ENCODE peak calls at places on chromosomes 2 and 18, in seven cellular contexts. One of them, this sample, is unnamed.

GRCh38 chr2:190167702-190168101 is 105.2 kb upstream of the MSTN start:
- DNase-seq in hepatocyte: no peak
- DNase-seq in A549: no peak
- DNase-seq in K562: no peak
- DNase-seq in PC-9: no peak
- DNase-seq in fibroblast of lung: no peak
- DNase-seq in astrocyte: no peak
- DNase-seq in this sample: no peak

GRCh38 chr2:61536086-61536722 is 2.0 kb downstream of the XPO1 start:
- DNase-seq in hepatocyte: peak; percentile 16
- DNase-seq in A549: no peak
- DNase-seq in K562: peak; percentile 95
- DNase-seq in PC-9: no peak
- DNase-seq in fibroblast of lung: peak; percentile 31
- DNase-seq in astrocyte: peak; percentile 15
- DNase-seq in this sample: no peak

GRCh38 chr18:11807233-11807632 is 44.0 kb upstream of the CHMP1B start:
- DNase-seq in hepatocyte: no peak
- DNase-seq in A549: no peak
- DNase-seq in K562: no peak
- DNase-seq in PC-9: peak; percentile 22
- DNase-seq in fibroblast of lung: no peak
- DNase-seq in astrocyte: peak; percentile 32
- DNase-seq in this sample: no peak

GRCh38 chr18:54004828-54005227 is 219.6 kb downstream of the MBD2 start:
- DNase-seq in hepatocyte: no peak
- DNase-seq in A549: no peak
- DNase-seq in K562: no peak
- DNase-seq in PC-9: no peak
- DNase-seq in fibroblast of lung: no peak
- DNase-seq in astrocyte: no peak
- DNase-seq in this sample: no peak

GRCh38 chr2:239042046-239042445 is 194.2 kb downstream of the TWIST2 start:
- DNase-seq in hepatocyte: no peak
- DNase-seq in A549: no peak
- DNase-seq in K562: no peak
- DNase-seq in PC-9: peak; percentile 16
- DNase-seq in fibroblast of lung: no peak
- DNase-seq in astrocyte: no peak
- DNase-seq in this sample: no peak

GRCh38 chr2:41879367-41879871 is 168.4 kb upstream of the PKDCC start:
- DNase-seq in hepatocyte: no peak
- DNase-seq in A549: no peak
- DNase-seq in K562: no peak
- DNase-seq in PC-9: no peak
- DNase-seq in fibroblast of lung: peak; percentile 39
- DNase-seq in astrocyte: peak; percentile 75
- DNase-seq in this sample: peak; percentile 33

GRCh38 chr18:78378983-78379382 is 600.6 kb upstream of the SALL3 start:
- DNase-seq in hepatocyte: no peak
- DNase-seq in A549: no peak
- DNase-seq in K562: no peak
- DNase-seq in PC-9: no peak
- DNase-seq in fibroblast of lung: no peak
- DNase-seq in astrocyte: no peak
- DNase-seq in this sample: no peak

GRCh38 chr2:103361712-103362111 is 599.9 kb downstream of the TMEM182 start:
- DNase-seq in hepatocyte: no peak
- DNase-seq in A549: no peak
- DNase-seq in K562: peak; percentile 45
- DNase-seq in PC-9: no peak
- DNase-seq in fibroblast of lung: no peak
- DNase-seq in astrocyte: no peak
- DNase-seq in this sample: no peak

GRCh38 chr2:229725716-229726346 is 11.5 kb upstream of the DNER start:
- DNase-seq in hepatocyte: peak; percentile 32
- DNase-seq in A549: peak; percentile 62
- DNase-seq in K562: no peak
- DNase-seq in PC-9: no peak
- DNase-seq in fibroblast of lung: peak; percentile 91
- DNase-seq in astrocyte: peak; percentile 86
- DNase-seq in this sample: no peak

GRCh38 chr2:221629478-221629877 is 57.4 kb upstream of the EPHA4 start:
- DNase-seq in hepatocyte: peak; percentile 24
- DNase-seq in A549: peak; percentile 6
- DNase-seq in K562: no peak
- DNase-seq in PC-9: peak; percentile 62
- DNase-seq in fibroblast of lung: peak; percentile 63
- DNase-seq in astrocyte: peak; percentile 88
- DNase-seq in this sample: no peak

GRCh38 chr2:18684202-18685040 is 95.1 kb upstream of the NT5C1B start:
- DNase-seq in hepatocyte: peak; percentile 17
- DNase-seq in A549: no peak
- DNase-seq in K562: no peak
- DNase-seq in PC-9: no peak
- DNase-seq in fibroblast of lung: peak; percentile 79
- DNase-seq in astrocyte: peak; percentile 10
- DNase-seq in this sample: no peak

GRCh38 chr18:9835112-9835755 is 50.5 kb upstream of the TXNDC2 start:
- DNase-seq in hepatocyte: peak; percentile 45
- DNase-seq in A549: no peak
- DNase-seq in K562: no peak
- DNase-seq in PC-9: peak; percentile 51
- DNase-seq in fibroblast of lung: no peak
- DNase-seq in astrocyte: no peak
- DNase-seq in this sample: no peak

GRCh38 chr2:168254158-168254935 is 7.0 kb upstream of the STK39 start:
- DNase-seq in hepatocyte: no peak
- DNase-seq in A549: no peak
- DNase-seq in K562: no peak
- DNase-seq in PC-9: peak; percentile 3
- DNase-seq in fibroblast of lung: peak; percentile 29
- DNase-seq in astrocyte: no peak
- DNase-seq in this sample: no peak

GRCh38 chr2:181117176-181117925 is 136.9 kb downstream of the UBE2E3 start:
- DNase-seq in hepatocyte: no peak
- DNase-seq in A549: no peak
- DNase-seq in K562: no peak
- DNase-seq in PC-9: no peak
- DNase-seq in fibroblast of lung: no peak
- DNase-seq in astrocyte: no peak
- DNase-seq in this sample: no peak

GRCh38 chr2:98727369-98727749 is 3.6 kb downstream of the MGAT4A start:
- DNase-seq in hepatocyte: no peak
- DNase-seq in A549: no peak
- DNase-seq in K562: no peak
- DNase-seq in PC-9: no peak
- DNase-seq in fibroblast of lung: no peak
- DNase-seq in astrocyte: no peak
- DNase-seq in this sample: no peak

GRCh38 chr2:72173640-72174321 is 26.1 kb upstream of the CYP26B1 start:
- DNase-seq in hepatocyte: no peak
- DNase-seq in A549: no peak
- DNase-seq in K562: peak; percentile 27
- DNase-seq in PC-9: no peak
- DNase-seq in fibroblast of lung: no peak
- DNase-seq in astrocyte: peak; percentile 37
- DNase-seq in this sample: no peak

GRCh38 chr18:32114293-32114692 is 22.6 kb downstream of the RNF138 start:
- DNase-seq in hepatocyte: no peak
- DNase-seq in A549: no peak
- DNase-seq in K562: no peak
- DNase-seq in PC-9: no peak
- DNase-seq in fibroblast of lung: no peak
- DNase-seq in astrocyte: no peak
- DNase-seq in this sample: no peak

DNA sequence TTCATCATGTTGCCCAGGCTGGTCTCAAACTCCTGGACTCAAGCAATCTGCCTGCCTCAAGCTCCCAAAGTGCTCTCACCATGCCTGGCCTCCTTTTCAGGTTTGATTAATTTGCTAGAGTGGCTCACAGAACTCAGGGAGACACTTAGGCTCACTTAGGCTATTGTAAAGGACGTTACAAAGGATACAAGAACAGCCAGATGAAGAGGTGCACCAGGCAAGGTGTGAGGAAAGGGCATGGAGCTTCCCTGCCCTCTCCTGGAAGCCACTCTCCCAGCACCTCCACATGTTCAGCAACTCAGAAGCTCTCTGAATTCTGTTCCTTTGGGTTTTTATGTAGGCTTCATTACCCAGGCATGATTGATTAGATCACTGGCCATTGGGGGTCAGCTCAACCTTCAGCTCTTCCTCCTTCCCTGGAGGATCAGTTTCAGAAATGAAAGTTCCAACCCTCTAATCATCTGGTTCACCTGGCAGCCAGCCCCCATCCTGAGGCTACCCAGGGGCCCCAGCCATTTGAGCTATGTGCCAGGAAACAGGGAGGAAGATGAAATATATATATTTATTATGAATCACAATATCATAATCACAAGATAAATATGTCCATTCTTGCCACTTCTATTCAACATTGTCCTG is 78.7 kb upstream of the RGPD5 start:
- DNase-seq in hepatocyte: peak; percentile 62
- DNase-seq in A549: no peak
- DNase-seq in K562: no peak
- DNase-seq in PC-9: peak; percentile 55
- DNase-seq in fibroblast of lung: no peak
- DNase-seq in astrocyte: no peak
- DNase-seq in this sample: peak; percentile 29
- TF ChIP-seq CTCF in hepatocyte: peak; percentile 58
- TF ChIP-seq CTCF in A549: peak; percentile 36
- TF ChIP-seq CTCF in K562: no peak
- TF ChIP-seq CTCF in PC-9: peak; percentile 70
- TF ChIP-seq CTCF in fibroblast of lung: no peak
- TF ChIP-seq CTCF in astrocyte: peak; percentile 12
- TF ChIP-seq CTCF in this sample: peak; percentile 43

GRCh38 chr18:48815182-48815520 is 135.6 kb downstream of the SMAD7 start:
- DNase-seq in hepatocyte: no peak
- DNase-seq in A549: no peak
- DNase-seq in K562: no peak
- DNase-seq in PC-9: no peak
- DNase-seq in fibroblast of lung: no peak
- DNase-seq in astrocyte: no peak
- DNase-seq in this sample: no peak

GRCh38 chr18:48816554-48816953 is 134.2 kb downstream of the SMAD7 start:
- DNase-seq in hepatocyte: no peak
- DNase-seq in A549: no peak
- DNase-seq in K562: no peak
- DNase-seq in PC-9: no peak
- DNase-seq in fibroblast of lung: no peak
- DNase-seq in astrocyte: no peak
- DNase-seq in this sample: no peak

GRCh38 chr18:48815581-48816324 is 135.0 kb downstream of the SMAD7 start:
- DNase-seq in hepatocyte: no peak
- DNase-seq in A549: no peak
- DNase-seq in K562: no peak
- DNase-seq in PC-9: no peak
- DNase-seq in fibroblast of lung: no peak
- DNase-seq in astrocyte: peak; percentile 55
- DNase-seq in this sample: no peak

GRCh38 chr18:48818329-48819254 is 132.2 kb downstream of the SMAD7 start:
- DNase-seq in hepatocyte: no peak
- DNase-seq in A549: no peak
- DNase-seq in K562: no peak
- DNase-seq in PC-9: no peak
- DNase-seq in fibroblast of lung: no peak
- DNase-seq in astrocyte: no peak
- DNase-seq in this sample: no peak

GRCh38 chr18:48817021-48817461 is 133.7 kb downstream of the SMAD7 start:
- DNase-seq in hepatocyte: no peak
- DNase-seq in A549: no peak
- DNase-seq in K562: no peak
- DNase-seq in PC-9: no peak
- DNase-seq in fibroblast of lung: no peak
- DNase-seq in astrocyte: no peak
- DNase-seq in this sample: no peak
- H3K4me3 ChIP-seq in hepatocyte: no peak overlapping the region
- H3K4me3 ChIP-seq in A549: no peak overlapping the region
- H3K4me3 ChIP-seq in K562: no peak overlapping the region
- H3K4me3 ChIP-seq in PC-9: no peak overlapping the region
- H3K4me3 ChIP-seq in fibroblast of lung: no peak overlapping the region
- H3K4me3 ChIP-seq in astrocyte: no peak overlapping the region
- H3K4me3 ChIP-seq in this sample: no peak overlapping the region

GRCh38 chr2:173898178-173898668 is 67.0 kb downstream of the SP3 start:
- DNase-seq in hepatocyte: no peak
- DNase-seq in A549: no peak
- DNase-seq in K562: no peak
- DNase-seq in PC-9: no peak
- DNase-seq in fibroblast of lung: peak; percentile 15
- DNase-seq in astrocyte: no peak
- DNase-seq in this sample: no peak
- H3K4me2 ChIP-seq in hepatocyte: no peak overlapping the region
- H3K4me2 ChIP-seq in A549: no peak overlapping the region
- H3K4me2 ChIP-seq in K562: no peak overlapping the region
- H3K4me2 ChIP-seq in PC-9: no peak overlapping the region
- H3K4me2 ChIP-seq in fibroblast of lung: no peak overlapping the region
- H3K4me2 ChIP-seq in astrocyte: no peak overlapping the region
- H3K4me2 ChIP-seq in this sample: no peak overlapping the region

GRCh38 chr2:54724560-54725342 is 1.3 kb downstream of the EML6 start:
- DNase-seq in hepatocyte: peak; percentile 54
- DNase-seq in A549: peak; percentile 30
- DNase-seq in K562: no peak
- DNase-seq in PC-9: peak; percentile 24
- DNase-seq in fibroblast of lung: no peak
- DNase-seq in astrocyte: no peak
- DNase-seq in this sample: peak; percentile 80

GRCh38 chr2:54726431-54726830 is 3.0 kb downstream of the EML6 start:
- DNase-seq in hepatocyte: no peak
- DNase-seq in A549: no peak
- DNase-seq in K562: no peak
- DNase-seq in PC-9: no peak
- DNase-seq in fibroblast of lung: no peak
- DNase-seq in astrocyte: no peak
- DNase-seq in this sample: no peak

GRCh38 chr2:54726940-54727339 is 3.5 kb downstream of the EML6 start:
- DNase-seq in hepatocyte: no peak
- DNase-seq in A549: no peak
- DNase-seq in K562: no peak
- DNase-seq in PC-9: no peak
- DNase-seq in fibroblast of lung: no peak
- DNase-seq in astrocyte: no peak
- DNase-seq in this sample: no peak

GRCh38 chr2:54725343-54726099 is 2.1 kb downstream of the EML6 start:
- DNase-seq in hepatocyte: no peak
- DNase-seq in A549: no peak
- DNase-seq in K562: no peak
- DNase-seq in PC-9: no peak
- DNase-seq in fibroblast of lung: no peak
- DNase-seq in astrocyte: no peak
- DNase-seq in this sample: peak; percentile 27

DNA sequence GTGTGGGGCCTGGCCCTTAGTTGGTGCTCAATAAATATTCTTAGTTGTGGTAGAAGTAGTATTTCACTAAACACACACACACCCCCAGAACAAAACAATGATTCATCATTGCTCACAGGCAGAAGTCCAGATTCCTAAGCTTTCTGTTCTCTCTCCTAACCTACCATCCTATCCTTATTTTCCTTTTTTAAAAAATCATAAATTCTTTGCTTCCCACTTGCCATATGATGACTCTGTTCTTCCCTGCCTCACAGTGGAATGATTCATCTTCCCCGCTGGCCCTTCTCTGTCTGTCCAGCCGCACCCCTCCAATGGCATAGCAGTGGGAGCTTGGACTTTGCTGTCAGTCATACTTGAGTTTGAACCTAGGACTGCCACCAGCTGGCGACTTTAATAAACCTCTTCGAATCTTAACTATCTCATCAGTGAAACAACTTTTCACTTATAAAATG is 5.2 kb downstream of the EML6 start:
- DNase-seq in hepatocyte: peak; percentile 68
- DNase-seq in A549: peak; percentile 35
- DNase-seq in K562: peak; percentile 21
- DNase-seq in PC-9: peak; percentile 60
- DNase-seq in fibroblast of lung: peak; percentile 79
- DNase-seq in astrocyte: peak; percentile 88
- DNase-seq in this sample: no peak
- TF ChIP-seq CTCF in hepatocyte: no peak
- TF ChIP-seq CTCF in A549: peak; percentile 35
- TF ChIP-seq CTCF in K562: no peak
- TF ChIP-seq CTCF in PC-9: no peak
- TF ChIP-seq CTCF in fibroblast of lung: no peak
- TF ChIP-seq CTCF in astrocyte: no peak
- TF ChIP-seq CTCF in this sample: no peak

This sample was measured in neural progenitor cell.